ENCODE peak calls at places on chromosomes 4 and X, in six cellular contexts. Y is GM20000, F is astrocyte, B is MM.1S, D is RWPE1, X is esophagus squamous epithelium. V is an unnamed sample.

GRCh38 chrX:31190221-31190975 is 118.6 kb upstream of the FTHL17 start:
- DNase-seq in Y (no peak), F (no peak), B (no peak), D (no peak), X (no peak), V (no peak)

GRCh38 chrX:65034292-65034640 is 58.0 kb upstream of the ZC4H2 start:
- DNase-seq in Y (no peak), F (no peak), B (no peak), D (no peak), X (no peak), V (no peak)

GRCh38 chr4:105895609-105896460 is 564 bp downstream of the NPNT start:
- DNase-seq in Y (peak; percentile 60), F (peak; percentile 2), B (peak; percentile 62), D (peak; percentile 37), X (no peak), V (peak; percentile 67)

GRCh38 chr4:5592272-5592671 is 116.1 kb downstream of the EVC2 start:
- DNase-seq in Y (no peak), F (no peak), B (no peak), D (no peak), X (no peak), V (no peak)

GRCh38 chrX:76850851-76851250 is 423.3 kb downstream of the MAGEE1 start:
- DNase-seq in Y (no peak), F (no peak), B (no peak), D (no peak), X (no peak), V (no peak)

GRCh38 chr4:140149851-140150635 is 3.9 kb downstream of the MAML3 start:
- DNase-seq in Y (peak; percentile 20), F (peak; percentile 53), B (peak; percentile 92), D (peak; percentile 58), X (no peak), V (no peak)

GRCh38 chr4:43782391-43782790 is 666.2 kb downstream of the KCTD8 start:
- DNase-seq in Y (no peak), F (no peak), B (no peak), D (no peak), X (no peak), V (no peak)

GRCh38 chr4:48032721-48033120 is 16.1 kb downstream of the NIPAL1 start:
- DNase-seq in Y (no peak), F (no peak), B (no peak), D (no peak), X (no peak), V (no peak)

GRCh38 chr4:15531792-15532191 is 62.1 kb downstream of the CC2D2A start:
- DNase-seq in Y (no peak), F (no peak), B (no peak), D (no peak), X (no peak), V (no peak)

GRCh38 chrX:35244796-35245508 is 302.4 kb downstream of the FAM47B start:
- DNase-seq in Y (no peak), F (no peak), B (no peak), D (no peak), X (no peak), V (no peak)

GRCh38 chrX:9907645-9908387 is 59.3 kb upstream of the CLDN34 start:
- DNase-seq in Y (no peak), F (peak; percentile 93), B (no peak), D (peak; percentile 38), X (no peak), V (no peak)

GRCh38 chr4:54254915-54255246 is 25.8 kb downstream of the PDGFRA start:
- DNase-seq in Y (no peak), F (no peak), B (no peak), D (no peak), X (no peak), V (no peak)

GRCh38 chr4:164108971-164109370 is 614.5 kb downstream of the TMA16 start:
- DNase-seq in Y (no peak), F (peak; percentile 4), B (no peak), D (no peak), X (no peak), V (no peak)

GRCh38 chr4:7067147-7067522 is 729 bp downstream of the GRPEL1 start:
- DNase-seq in Y (no peak), F (no peak), B (no peak), D (no peak), X (no peak), V (no peak)

GRCh38 chr4:113411496-113411938 is 350.0 kb downstream of the CAMK2D start:
- DNase-seq in Y (no peak), F (peak; percentile 96), B (no peak), D (peak; percentile 39), X (no peak), V (no peak)

GRCh38 chr4:38605794-38606586 is 58.0 kb upstream of the KLF3 start:
- DNase-seq in Y (no peak), F (no peak), B (no peak), D (no peak), X (no peak), V (no peak)

GRCh38 chr4:43990968-43991367 is 457.6 kb downstream of the KCTD8 start:
- DNase-seq in Y (no peak), F (no peak), B (no peak), D (no peak), X (no peak), V (no peak)

GRCh38 chr4:147833254-147833653 is 101.4 kb downstream of the ARHGAP10 start:
- DNase-seq in Y (no peak), F (no peak), B (no peak), D (no peak), X (no peak), V (no peak)

GRCh38 chr4:184330008-184330400 is 112.3 kb upstream of the ENPP6 start:
- DNase-seq in Y (peak; percentile 51), F (peak; percentile 29), B (no peak), D (no peak), X (peak; percentile 11), V (peak; percentile 70)

GRCh38 chrX:49071877-49072711 is 1.7 kb downstream of the PRAF2 start:
- DNase-seq in Y (peak; percentile 4), F (peak; percentile 68), B (no peak), D (no peak), X (no peak), V (no peak)

GRCh38 chrX:135556055-135556454 is 35.6 kb downstream of the INTS6L start:
- DNase-seq in Y (no peak), F (no peak), B (no peak), D (no peak), X (no peak), V (no peak)

GRCh38 chrX:36583674-36584073 is 424.5 kb upstream of the FAM47C start:
- DNase-seq in Y (no peak), F (no peak), B (no peak), D (no peak), X (no peak), V (no peak)

GRCh38 chr4:97457253-97457652 is 686.0 kb downstream of the STPG2 start:
- DNase-seq in Y (no peak), F (no peak), B (no peak), D (no peak), X (no peak), V (no peak)

GRCh38 chr4:184408021-184408710 is 66.2 kb downstream of the IRF2 start:
- DNase-seq in Y (no peak), F (peak; percentile 92), B (no peak), D (peak; percentile 19), X (no peak), V (no peak)

GRCh38 chr4:88106205-88106604 is 52.2 kb downstream of the ABCG2 start:
- DNase-seq in Y (no peak), F (peak; percentile 49), B (no peak), D (no peak), X (no peak), V (no peak)

GRCh38 chr4:139528377-139529005 is 27.5 kb downstream of the SETD7 start:
- DNase-seq in Y (peak; percentile 21), F (peak; percentile 89), B (no peak), D (no peak), X (no peak), V (no peak)

GRCh38 chr4:125911481-125911880 is 596.7 kb downstream of the FAT4 start:
- DNase-seq in Y (no peak), F (no peak), B (no peak), D (no peak), X (no peak), V (no peak)

GRCh38 chr4:161393614-161394013 is 770.2 kb downstream of the FSTL5 start:
- DNase-seq in Y (no peak), F (no peak), B (no peak), D (no peak), X (no peak), V (no peak)

GRCh38 chr4:184503869-184504300 is 29.5 kb upstream of the IRF2 start:
- DNase-seq in Y (no peak), F (peak; percentile 19), B (no peak), D (no peak), X (no peak), V (no peak)

DNA sequence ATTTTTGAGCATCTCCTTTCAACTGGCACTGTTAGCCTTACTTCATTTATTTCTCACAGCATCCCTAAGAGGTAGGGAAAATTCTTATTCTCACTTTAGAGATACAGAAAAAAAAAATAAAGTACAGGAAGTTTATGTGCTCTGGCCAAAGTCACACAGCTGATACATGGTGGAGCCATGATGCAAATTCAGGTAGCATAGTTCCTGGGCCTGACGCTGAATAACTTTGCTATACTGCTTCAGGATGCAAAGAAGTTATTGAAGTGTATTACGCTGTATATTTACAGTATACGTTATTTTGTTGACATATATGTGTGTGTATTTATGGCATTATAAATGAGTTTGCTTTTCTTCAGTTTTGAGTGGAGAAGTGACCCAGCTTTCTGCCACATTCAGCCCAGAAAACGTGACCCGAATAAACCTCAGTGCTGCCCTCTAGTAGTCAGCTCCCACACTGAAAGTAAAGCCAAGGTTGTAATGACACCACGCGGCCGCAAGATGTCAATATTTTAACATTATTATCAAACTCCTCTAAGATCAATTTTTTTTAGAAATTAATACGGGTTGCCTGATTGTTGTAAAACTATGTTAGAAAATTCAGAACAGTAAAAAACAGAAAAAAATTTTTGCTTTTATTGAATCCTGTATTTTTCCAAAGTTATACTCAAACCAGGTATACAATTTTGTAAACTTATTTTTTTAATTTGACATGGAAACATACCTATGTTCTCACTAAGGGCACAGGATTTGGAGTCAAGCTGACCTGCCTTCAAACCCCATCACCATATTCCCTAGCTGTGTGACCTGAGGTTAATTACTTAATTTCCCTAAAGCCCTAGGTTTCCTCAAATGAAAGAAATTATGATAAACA is 3.8 kb upstream of the GUCY2F start:
- DNase-seq in Y (peak; percentile 21), F (peak; percentile 33), B (peak; percentile 73), D (peak; percentile 27), X (peak; percentile 10), V (peak; percentile 25)
- TF ChIP-seq CTCF in Y (peak; percentile 80), F (peak; percentile 87), B (peak; percentile 96), D (peak; percentile 80), X (peak; percentile 87), V (peak; percentile 69)

DNA sequence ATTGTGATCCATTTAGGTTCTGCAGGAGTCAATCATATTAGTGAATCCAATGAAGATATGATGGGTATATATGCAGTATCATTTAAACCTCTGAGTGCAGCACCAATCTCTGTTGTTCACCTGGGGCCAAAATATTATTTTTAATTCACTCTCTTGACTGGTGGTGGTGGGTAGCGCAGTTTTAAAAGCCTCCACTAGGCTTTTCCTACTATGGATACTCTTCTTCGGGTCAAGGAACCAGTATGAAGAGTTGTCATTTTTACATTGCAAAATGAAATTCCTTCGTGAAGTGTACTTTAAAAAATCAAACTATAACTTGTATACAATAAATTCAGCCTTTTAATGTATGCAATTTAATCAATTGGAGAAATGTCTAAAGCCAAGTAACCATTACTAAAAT is 56.5 kb downstream of the QRFPR start:
- DNase-seq in Y (no peak), F (no peak), B (no peak), D (no peak), X (no peak), V (no peak)
- TF ChIP-seq CTCF in Y (no peak), F (no peak), B (no peak), D (no peak), X (no peak), V (no peak)

GRCh38 chrX:104098151-104098808 is 14.0 kb upstream of the ZCCHC18 start:
- DNase-seq in Y (peak; percentile 27), F (peak; percentile 71), B (peak; percentile 70), D (peak; percentile 13), X (no peak), V (peak; percentile 20)
- TF ChIP-seq CTCF in Y (peak; percentile 30), F (peak; percentile 48), B (peak; percentile 63), D (peak; percentile 48), X (peak; percentile 56), V (peak; percentile 52)

GRCh38 chr4:1910643-1911042 is 39.5 kb downstream of the NSD2 start:
- DNase-seq in Y (no peak), F (peak; percentile 26), B (peak; percentile 24), D (peak; percentile 17), X (no peak), V (no peak)
- TF ChIP-seq CTCF in Y (peak; percentile 27), F (peak; percentile 67), B (peak; percentile 48), D (peak; percentile 54), X (no peak), V (peak; percentile 18)

V was measured in GM10248.